ENCODE peak calls at places on chromosomes 1 and 21, in ten cellular contexts. K is prostate gland, O is HCT116, S is transverse colon, I is suprapubic skin, E is sigmoid colon, R is esophagus muscularis mucosa, M is GM12892, L is stomach, X is K562. U is an unnamed sample.

GRCh38 chr1:175984813-175985212 is 222.3 kb downstream of the COP1 start:
- DNase-seq in K (no peak), O (no peak), S (no peak), I (no peak), E (no peak), R (no peak), M (no peak), L (no peak), X (no peak), U (no peak)

GRCh38 chr1:90458023-90458422 is 259.1 kb downstream of the BARHL2 start:
- DNase-seq in K (no peak), O (no peak), S (no peak), I (no peak), E (no peak), R (no peak), M (no peak), L (no peak), X (no peak), U (no peak)

GRCh38 chr21:41768371-41769042 is 1.7 kb upstream of the RIPK4 start:
- DNase-seq in K (no peak), O (peak; percentile 32), S (peak; percentile 84), I (peak; percentile 62), E (peak; percentile 63), R (no peak), M (no peak), L (peak; percentile 78), X (no peak), U (no peak)

GRCh38 chr21:14116080-14116481 is 94.7 kb downstream of the LIPI start:
- DNase-seq in K (no peak), O (no peak), S (no peak), I (no peak), E (no peak), R (peak; percentile 80), M (peak; percentile 5), L (no peak), X (no peak), U (no peak)

GRCh38 chr21:29149771-29150425 is 19.5 kb downstream of the MAP3K7CL start:
- DNase-seq in K (peak; percentile 74), O (no peak), S (no peak), I (no peak), E (no peak), R (no peak), M (no peak), L (no peak), X (no peak), U (no peak)

GRCh38 chr1:41540886-41541591 is 56.6 kb upstream of the EDN2 start:
- DNase-seq in K (no peak), O (no peak), S (no peak), I (peak; percentile 48), E (peak; percentile 35), R (no peak), M (no peak), L (peak; percentile 4), X (peak; percentile 47), U (no peak)

GRCh38 chr1:84083321-84083720 is 60.8 kb upstream of the PRKACB start:
- DNase-seq in K (no peak), O (no peak), S (no peak), I (no peak), E (no peak), R (no peak), M (no peak), L (no peak), X (no peak), U (no peak)

GRCh38 chr1:45802343-45803298 is 791 bp upstream of the MAST2 start:
- DNase-seq in K (peak; percentile 16), O (peak; percentile 57), S (peak; percentile 67), I (peak; percentile 91), E (peak; percentile 94), R (peak; percentile 95), M (peak; percentile 41), L (peak; percentile 59), X (peak; percentile 83), U (peak; percentile 41)

GRCh38 chr1:77037990-77038389 is 170.7 kb downstream of the ST6GALNAC5 start:
- DNase-seq in K (no peak), O (no peak), S (no peak), I (no peak), E (no peak), R (no peak), M (no peak), L (no peak), X (no peak), U (no peak)

GRCh38 chr1:91730781-91731732 is 154.9 kb downstream of the TGFBR3 start:
- DNase-seq in K (peak; percentile 73), O (no peak), S (peak; percentile 33), I (peak; percentile 90), E (peak; percentile 94), R (peak; percentile 96), M (peak; percentile 27), L (peak; percentile 75), X (peak; percentile 58), U (no peak)

GRCh38 chr1:9008236-9008635 is 18.0 kb downstream of the SLC2A7 start:
- DNase-seq in K (no peak), O (no peak), S (peak; percentile 49), I (no peak), E (no peak), R (no peak), M (no peak), L (peak; percentile 29), X (no peak), U (no peak)
- TF ChIP-seq POLR2AphosphoS5 in K (no peak), O (no peak), S (no peak), I (no peak), E (no peak), R (no peak), M (no peak), L (no peak), X (no peak), U (no peak)

GRCh38 chr1:98048234-98048633 is 127.4 kb upstream of the DPYD start:
- DNase-seq in K (peak; percentile 60), O (no peak), S (peak; percentile 71), I (peak; percentile 74), E (peak; percentile 86), R (no peak), M (no peak), L (peak; percentile 77), X (no peak), U (no peak)

GRCh38 chr1:98046031-98046641 is 125.3 kb upstream of the DPYD start:
- DNase-seq in K (no peak), O (no peak), S (no peak), I (peak; percentile 45), E (no peak), R (no peak), M (no peak), L (no peak), X (no peak), U (no peak)

GRCh38 chr1:98044766-98045165 is 123.9 kb upstream of the DPYD start:
- DNase-seq in K (no peak), O (no peak), S (no peak), I (no peak), E (no peak), R (no peak), M (no peak), L (no peak), X (no peak), U (no peak)

GRCh38 chr1:98044071-98044697 is 123.3 kb upstream of the DPYD start:
- DNase-seq in K (no peak), O (no peak), S (no peak), I (no peak), E (no peak), R (no peak), M (no peak), L (no peak), X (no peak), U (no peak)

DNA sequence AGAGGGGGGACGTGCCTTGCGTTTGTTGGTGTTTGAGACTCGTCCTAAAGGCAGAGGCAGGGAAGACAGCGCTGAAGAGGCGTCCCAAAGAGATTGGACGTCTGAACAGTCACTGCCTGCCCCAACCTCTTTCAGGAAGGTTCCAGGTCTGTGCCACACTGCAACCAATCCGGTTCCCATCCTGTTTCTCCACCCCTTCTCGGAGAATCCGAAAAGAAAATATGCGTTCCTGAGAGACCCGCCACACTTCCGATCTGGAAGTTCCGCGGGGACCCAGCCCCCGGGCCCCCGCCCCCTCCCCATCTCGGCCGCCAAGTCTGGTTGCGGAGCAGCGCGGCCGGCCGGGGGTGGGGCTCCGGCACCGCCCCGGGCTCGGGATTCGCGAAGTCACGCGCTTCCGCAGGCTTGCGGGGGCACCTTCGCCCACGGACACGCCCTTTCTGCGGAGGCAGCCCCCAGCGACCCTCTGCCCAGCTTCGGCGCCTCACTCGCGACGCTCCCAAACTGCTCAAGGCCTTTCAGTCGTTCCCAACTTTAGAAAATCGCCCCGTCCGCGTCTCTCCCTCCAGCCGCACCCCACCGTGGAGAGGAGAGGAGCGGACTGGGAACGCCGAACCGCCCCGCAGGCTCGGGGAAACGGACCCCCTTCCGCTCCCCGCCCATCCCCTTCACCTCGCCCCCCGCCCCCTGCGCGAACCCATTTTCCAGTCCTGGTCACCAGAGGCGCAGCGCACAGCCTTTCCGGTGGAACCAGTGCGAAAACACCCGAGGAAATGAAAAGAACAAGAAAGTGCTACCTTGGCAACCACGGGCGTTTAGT is 124.6 kb upstream of the DPYD start:
- DNase-seq in K (no peak), O (no peak), S (no peak), I (peak; percentile 40), E (no peak), R (no peak), M (no peak), L (peak; percentile 23), X (no peak), U (no peak)
- TF ChIP-seq POLR2A in K (no peak), O (no peak), S (no peak), I (no peak), E (no peak), R (no peak), M (no peak), L (no peak), X (no peak), U (no peak)

DNA sequence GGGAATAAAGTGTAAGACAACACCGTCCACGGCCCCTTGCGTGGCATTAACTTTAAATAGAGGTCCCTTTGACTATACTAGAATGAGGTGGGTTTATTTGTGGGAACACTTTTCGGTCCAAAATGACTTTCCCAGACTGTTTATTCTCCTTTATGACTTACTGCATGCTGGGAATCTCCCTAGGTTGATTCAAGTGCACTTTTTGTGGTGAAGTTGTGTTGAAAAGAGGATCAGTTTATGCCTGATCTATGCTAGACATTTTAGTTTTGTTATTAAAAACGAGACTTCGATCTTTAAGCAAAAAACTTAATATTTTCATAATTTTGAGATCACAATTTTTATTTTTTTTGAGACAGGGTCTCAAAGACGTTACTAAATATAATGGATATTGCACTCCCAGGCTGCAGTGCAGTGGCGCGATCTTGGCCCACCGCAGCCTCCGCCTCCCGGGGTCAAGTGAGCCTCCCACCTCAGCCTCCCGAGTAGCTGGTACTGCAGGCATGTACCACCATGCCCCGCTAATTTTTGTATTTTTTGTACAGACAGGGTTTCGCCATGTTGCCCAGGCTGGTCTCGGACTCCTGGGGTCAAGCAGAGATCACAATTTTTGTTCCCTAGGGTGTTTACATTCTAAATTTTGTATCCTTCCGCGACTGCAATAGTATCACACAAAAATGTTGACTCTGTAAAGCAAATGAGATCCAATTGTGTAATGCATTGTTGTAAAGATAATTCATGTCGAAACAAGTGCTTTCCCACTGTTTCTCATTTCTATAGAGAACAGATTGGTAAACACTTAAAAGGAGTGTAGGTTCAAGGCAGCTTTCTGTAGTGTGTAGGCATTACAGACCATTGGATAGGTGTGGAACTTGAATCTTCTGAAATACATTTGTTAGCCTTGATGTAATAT is 1.6 kb downstream of the CDC42 start:
- DNase-seq in K (no peak), O (no peak), S (no peak), I (peak; percentile 46), E (no peak), R (no peak), M (no peak), L (no peak), X (no peak), U (no peak)
- TF ChIP-seq POLR2AphosphoS5 in K (no peak), O (no peak), S (no peak), I (no peak), E (no peak), R (no peak), M (no peak), L (no peak), X (peak; percentile 23), U (no peak)

GRCh38 chr1:150567717-150568561 is 11.5 kb downstream of the MCL1 start:
- DNase-seq in K (peak; percentile 97), O (no peak), S (peak; percentile 84), I (peak; percentile 94), E (peak; percentile 97), R (no peak), M (no peak), L (peak; percentile 93), X (peak; percentile 55), U (no peak)
- TF ChIP-seq POLR2A in K (peak; percentile 64), O (no peak), S (peak; percentile 27), I (no peak), E (no peak), R (no peak), M (no peak), L (no peak), X (peak; percentile 35), U (peak; percentile 17)

U was measured in GM12891.